ENCODE peak calls at places on chromosomes 12 and 14, in six cellular contexts. One of them, this sample, is unnamed.

GRCh38 chr14:45868377-45868776 is 615.4 kb upstream of the MIS18BP1 start:
- DNase-seq in RWPE2: no peak
- DNase-seq in KG1: no peak
- DNase-seq in MCF 10A: peak
- DNase-seq in kidney glomerular epithelial cell: no peak
- DNase-seq in CD8-positive, alpha-beta memory T cell: no peak
- DNase-seq in this sample: no peak

GRCh38 chr12:73612571-73612970 is 925.1 kb upstream of the ATXN7L3B start:
- DNase-seq in RWPE2: no peak
- DNase-seq in KG1: no peak
- DNase-seq in MCF 10A: no peak
- DNase-seq in kidney glomerular epithelial cell: no peak
- DNase-seq in CD8-positive, alpha-beta memory T cell: no peak
- DNase-seq in this sample: no peak

GRCh38 chr12:110330544-110330943 is 49.5 kb downstream of the ATP2A2 start:
- DNase-seq in RWPE2: no peak
- DNase-seq in KG1: no peak
- DNase-seq in MCF 10A: peak
- DNase-seq in kidney glomerular epithelial cell: no peak
- DNase-seq in CD8-positive, alpha-beta memory T cell: no peak
- DNase-seq in this sample: no peak

GRCh38 chr12:121894633-121895032 is 6.0 kb downstream of the PSMD9 start:
- DNase-seq in RWPE2: no peak
- DNase-seq in KG1: no peak
- DNase-seq in MCF 10A: no peak
- DNase-seq in kidney glomerular epithelial cell: peak
- DNase-seq in CD8-positive, alpha-beta memory T cell: no peak
- DNase-seq in this sample: no peak

GRCh38 chr12:48525332-48525731 is at the start of gene OR8S1:
- DNase-seq in RWPE2: no peak
- DNase-seq in KG1: no peak
- DNase-seq in MCF 10A: no peak
- DNase-seq in kidney glomerular epithelial cell: no peak
- DNase-seq in CD8-positive, alpha-beta memory T cell: no peak
- DNase-seq in this sample: no peak

GRCh38 chr12:32039341-32039740 is 67.3 kb upstream of the BICD1 start:
- DNase-seq in RWPE2: no peak
- DNase-seq in KG1: no peak
- DNase-seq in MCF 10A: no peak
- DNase-seq in kidney glomerular epithelial cell: no peak
- DNase-seq in CD8-positive, alpha-beta memory T cell: no peak
- DNase-seq in this sample: no peak

GRCh38 chr12:68264864-68265256 is 11.5 kb upstream of the IL22 start:
- DNase-seq in RWPE2: no peak
- DNase-seq in KG1: no peak
- DNase-seq in MCF 10A: no peak
- DNase-seq in kidney glomerular epithelial cell: peak
- DNase-seq in CD8-positive, alpha-beta memory T cell: no peak
- DNase-seq in this sample: no peak

GRCh38 chr14:53942970-53943750 is 13.5 kb downstream of the BMP4 start:
- DNase-seq in RWPE2: no peak
- DNase-seq in KG1: no peak
- DNase-seq in MCF 10A: no peak
- DNase-seq in kidney glomerular epithelial cell: no peak
- DNase-seq in CD8-positive, alpha-beta memory T cell: no peak
- DNase-seq in this sample: no peak

GRCh38 chr12:121992059-121992879 is 29.4 kb upstream of the BCL7A start:
- DNase-seq in RWPE2: peak
- DNase-seq in KG1: peak
- DNase-seq in MCF 10A: peak
- DNase-seq in kidney glomerular epithelial cell: peak
- DNase-seq in CD8-positive, alpha-beta memory T cell: peak
- DNase-seq in this sample: peak

GRCh38 chr12:54420766-54421144 is 1.7 kb upstream of the ITGA5 start:
- DNase-seq in RWPE2: no peak
- DNase-seq in KG1: no peak
- DNase-seq in MCF 10A: no peak
- DNase-seq in kidney glomerular epithelial cell: no peak
- DNase-seq in CD8-positive, alpha-beta memory T cell: peak
- DNase-seq in this sample: peak

GRCh38 chr14:26775765-26776577 is 178.1 kb upstream of the NOVA1 start:
- DNase-seq in RWPE2: no peak
- DNase-seq in KG1: no peak
- DNase-seq in MCF 10A: peak
- DNase-seq in kidney glomerular epithelial cell: peak
- DNase-seq in CD8-positive, alpha-beta memory T cell: no peak
- DNase-seq in this sample: peak

GRCh38 chr12:110565919-110566871 is 16.9 kb downstream of the PPTC7 start:
- DNase-seq in RWPE2: no peak
- DNase-seq in KG1: no peak
- DNase-seq in MCF 10A: peak
- DNase-seq in kidney glomerular epithelial cell: no peak
- DNase-seq in CD8-positive, alpha-beta memory T cell: no peak
- DNase-seq in this sample: no peak

GRCh38 chr12:32005496-32006125 is 46.4 kb downstream of the RESF1 start:
- DNase-seq in RWPE2: no peak
- DNase-seq in KG1: no peak
- DNase-seq in MCF 10A: no peak
- DNase-seq in kidney glomerular epithelial cell: no peak
- DNase-seq in CD8-positive, alpha-beta memory T cell: no peak
- DNase-seq in this sample: no peak